ENCODE peak calls at places on chromosomes 2 and 18, in five cellular contexts. One of them, this sample, is unnamed.

GRCh38 chr18:45775726-45776125 is 49.7 kb upstream of the SIGLEC15 start:
- DNase-seq in ovary: no peak
- DNase-seq in uterus: no peak
- DNase-seq in CD8-positive, alpha-beta T cell: no peak
- DNase-seq in AG04450: no peak
- DNase-seq in this sample: no peak

GRCh38 chr18:9737814-9738160 is 29.7 kb downstream of the RAB31 start:
- DNase-seq in ovary: no peak
- DNase-seq in uterus: peak; percentile 26
- DNase-seq in CD8-positive, alpha-beta T cell: no peak
- DNase-seq in AG04450: no peak
- DNase-seq in this sample: peak; percentile 52

GRCh38 chr2:70501728-70502127 is 51.9 kb downstream of the TGFA start:
- DNase-seq in ovary: no peak
- DNase-seq in uterus: no peak
- DNase-seq in CD8-positive, alpha-beta T cell: no peak
- DNase-seq in AG04450: no peak
- DNase-seq in this sample: no peak

GRCh38 chr2:38743672-38744398 is 7.3 kb downstream of the SRSF7 start:
- DNase-seq in ovary: no peak
- DNase-seq in uterus: no peak
- DNase-seq in CD8-positive, alpha-beta T cell: no peak
- DNase-seq in AG04450: no peak
- DNase-seq in this sample: no peak

GRCh38 chr2:3652896-3653625 is 4.9 kb upstream of the ALLC start:
- DNase-seq in ovary: no peak
- DNase-seq in uterus: no peak
- DNase-seq in CD8-positive, alpha-beta T cell: no peak
- DNase-seq in AG04450: no peak
- DNase-seq in this sample: no peak

GRCh38 chr18:75156831-75157230 is 52.1 kb downstream of the PTGR3 start:
- DNase-seq in ovary: no peak
- DNase-seq in uterus: no peak
- DNase-seq in CD8-positive, alpha-beta T cell: no peak
- DNase-seq in AG04450: no peak
- DNase-seq in this sample: peak; percentile 51

GRCh38 chr2:181264436-181264835 is 192.8 kb upstream of the ITGA4 start:
- DNase-seq in ovary: no peak
- DNase-seq in uterus: no peak
- DNase-seq in CD8-positive, alpha-beta T cell: no peak
- DNase-seq in AG04450: no peak
- DNase-seq in this sample: no peak

GRCh38 chr2:237092920-237093781 is 7.5 kb downstream of the COPS8 start:
- DNase-seq in ovary: peak; percentile 65
- DNase-seq in uterus: peak; percentile 59
- DNase-seq in CD8-positive, alpha-beta T cell: no peak
- DNase-seq in AG04450: peak; percentile 65
- DNase-seq in this sample: no peak

GRCh38 chr18:57461652-57462269 is 26.6 kb downstream of the ONECUT2 start:
- DNase-seq in ovary: no peak
- DNase-seq in uterus: no peak
- DNase-seq in CD8-positive, alpha-beta T cell: no peak
- DNase-seq in AG04450: no peak
- DNase-seq in this sample: no peak

GRCh38 chr2:119638891-119639539 is 40.0 kb upstream of the TMEM177 start:
- DNase-seq in ovary: no peak
- DNase-seq in uterus: no peak
- DNase-seq in CD8-positive, alpha-beta T cell: no peak
- DNase-seq in AG04450: no peak
- DNase-seq in this sample: no peak

GRCh38 chr2:226898925-226899324 is 63.1 kb downstream of the RHBDD1 start:
- DNase-seq in ovary: no peak
- DNase-seq in uterus: no peak
- DNase-seq in CD8-positive, alpha-beta T cell: no peak
- DNase-seq in AG04450: no peak
- DNase-seq in this sample: no peak

GRCh38 chr18:9191658-9192256 is 55.2 kb downstream of the ANKRD12 start:
- DNase-seq in ovary: no peak
- DNase-seq in uterus: no peak
- DNase-seq in CD8-positive, alpha-beta T cell: no peak
- DNase-seq in AG04450: no peak
- DNase-seq in this sample: no peak

GRCh38 chr2:197358927-197359326 is 48.3 kb upstream of the ANKRD44 start:
- DNase-seq in ovary: no peak
- DNase-seq in uterus: no peak
- DNase-seq in CD8-positive, alpha-beta T cell: no peak
- DNase-seq in AG04450: no peak
- DNase-seq in this sample: no peak

GRCh38 chr2:186460465-186460864 is 25.6 kb upstream of the ZC3H15 start:
- DNase-seq in ovary: no peak
- DNase-seq in uterus: no peak
- DNase-seq in CD8-positive, alpha-beta T cell: no peak
- DNase-seq in AG04450: peak; percentile 4
- DNase-seq in this sample: no peak

GRCh38 chr2:156343096-156343939 is 10.8 kb upstream of the NR4A2 start:
- DNase-seq in ovary: no peak
- DNase-seq in uterus: no peak
- DNase-seq in CD8-positive, alpha-beta T cell: no peak
- DNase-seq in AG04450: no peak
- DNase-seq in this sample: no peak

GRCh38 chr2:163878718-163879117 is 142.9 kb upstream of the FIGN start:
- DNase-seq in ovary: no peak
- DNase-seq in uterus: no peak
- DNase-seq in CD8-positive, alpha-beta T cell: no peak
- DNase-seq in AG04450: peak; percentile 1
- DNase-seq in this sample: no peak

GRCh38 chr2:46309052-46309953 is 12.1 kb downstream of the EPAS1 start:
- DNase-seq in ovary: no peak
- DNase-seq in uterus: no peak
- DNase-seq in CD8-positive, alpha-beta T cell: no peak
- DNase-seq in AG04450: no peak
- DNase-seq in this sample: no peak

GRCh38 chr18:62718268-62718800 is 3.0 kb downstream of the PHLPP1 start:
- DNase-seq in ovary: no peak
- DNase-seq in uterus: no peak
- DNase-seq in CD8-positive, alpha-beta T cell: no peak
- DNase-seq in AG04450: no peak
- DNase-seq in this sample: no peak
- H3K4me3 ChIP-seq in ovary: peak overlapping the region; percentile 59
- H3K4me3 ChIP-seq in uterus: peak overlapping the region; percentile 87
- H3K4me3 ChIP-seq in CD8-positive, alpha-beta T cell: no peak overlapping the region
- H3K4me3 ChIP-seq in AG04450: peak overlapping the region; percentile 11
- H3K4me3 ChIP-seq in this sample: no peak overlapping the region

GRCh38 chr2:9287400-9288059 is 80.9 kb downstream of the ASAP2 start:
- DNase-seq in ovary: no peak
- DNase-seq in uterus: no peak
- DNase-seq in CD8-positive, alpha-beta T cell: no peak
- DNase-seq in AG04450: peak; percentile 89
- DNase-seq in this sample: no peak
- TF ChIP-seq CTCF in ovary: no peak
- TF ChIP-seq CTCF in uterus: no peak
- TF ChIP-seq CTCF in CD8-positive, alpha-beta T cell: no peak
- TF ChIP-seq CTCF in AG04450: no peak
- TF ChIP-seq CTCF in this sample: no peak

DNA sequence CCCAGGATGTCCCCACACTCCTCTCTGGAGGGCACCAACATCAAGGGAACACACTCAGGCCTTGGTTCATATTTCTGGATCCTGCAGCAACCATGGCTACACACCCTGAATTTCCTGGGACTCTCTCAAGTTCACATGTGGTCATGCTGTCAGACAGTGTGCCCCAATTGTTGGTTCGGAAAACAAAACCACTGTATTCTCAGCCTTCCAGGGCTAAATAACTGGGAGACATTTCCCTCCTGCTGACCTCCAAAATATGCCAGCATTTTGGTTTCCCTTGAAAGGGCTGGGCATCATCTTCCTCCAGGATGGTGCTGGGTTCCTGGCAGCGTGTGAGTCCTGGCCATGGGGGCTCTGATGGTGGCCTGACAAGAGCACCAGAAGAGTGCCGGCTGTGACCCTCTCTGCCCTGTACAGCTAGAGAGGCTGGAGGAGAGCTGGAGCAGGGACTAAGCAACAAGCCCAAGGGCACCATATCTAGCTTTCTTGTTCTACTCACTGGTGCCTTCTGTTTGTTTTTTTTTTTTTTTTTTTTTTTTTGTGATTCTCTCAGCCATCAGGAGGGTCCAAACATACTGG is 37.5 kb upstream of the WIPF1 start:
- DNase-seq in ovary: no peak
- DNase-seq in uterus: no peak
- DNase-seq in CD8-positive, alpha-beta T cell: no peak
- DNase-seq in AG04450: no peak
- DNase-seq in this sample: no peak
- H3K27ac ChIP-seq in ovary: no peak overlapping the region
- H3K27ac ChIP-seq in uterus: peak overlapping the region; percentile 68
- H3K27ac ChIP-seq in CD8-positive, alpha-beta T cell: peak overlapping the region; percentile 49
- H3K27ac ChIP-seq in AG04450: no peak overlapping the region
- H3K27ac ChIP-seq in this sample: peak overlapping the region; percentile 59

GRCh38 chr2:176158855-176159677 is 2.0 kb downstream of the HOXD3 start:
- DNase-seq in ovary: no peak
- DNase-seq in uterus: no peak
- DNase-seq in CD8-positive, alpha-beta T cell: no peak
- DNase-seq in AG04450: no peak
- DNase-seq in this sample: no peak

GRCh38 chr2:176156959-176157498 is at the start of gene HOXD3:
- DNase-seq in ovary: no peak
- DNase-seq in uterus: no peak
- DNase-seq in CD8-positive, alpha-beta T cell: no peak
- DNase-seq in AG04450: no peak
- DNase-seq in this sample: no peak

GRCh38 chr2:176157499-176158305 is 595 bp downstream of the HOXD3 start:
- DNase-seq in ovary: no peak
- DNase-seq in uterus: no peak
- DNase-seq in CD8-positive, alpha-beta T cell: no peak
- DNase-seq in AG04450: no peak
- DNase-seq in this sample: no peak

GRCh38 chr2:176159678-176160250 is 2.7 kb downstream of the HOXD3 start:
- DNase-seq in ovary: no peak
- DNase-seq in uterus: no peak
- DNase-seq in CD8-positive, alpha-beta T cell: no peak
- DNase-seq in AG04450: no peak
- DNase-seq in this sample: no peak

DNA sequence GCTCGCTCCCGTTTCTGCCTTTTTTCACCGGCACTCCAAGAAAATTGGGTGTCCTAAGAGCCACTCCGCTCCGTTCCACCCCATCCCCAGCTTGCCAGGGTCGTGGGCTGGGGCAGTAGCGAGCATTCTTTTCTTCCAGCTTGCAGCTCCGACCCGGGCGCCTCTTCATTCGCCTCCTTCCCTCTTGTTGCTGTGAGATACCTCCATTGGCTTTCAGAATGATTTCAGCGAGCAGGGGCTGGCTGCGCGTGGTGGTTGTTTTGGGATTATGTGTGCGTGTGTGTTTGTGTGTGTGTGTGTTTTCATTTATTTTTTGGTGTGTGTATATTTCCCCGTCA is 1.2 kb downstream of the HOXD3 start:
- DNase-seq in ovary: no peak
- DNase-seq in uterus: no peak
- DNase-seq in CD8-positive, alpha-beta T cell: no peak
- DNase-seq in AG04450: no peak
- DNase-seq in this sample: no peak
- H3K4me3 ChIP-seq in ovary: peak overlapping the region; percentile 42
- H3K4me3 ChIP-seq in uterus: peak overlapping the region; percentile 38
- H3K4me3 ChIP-seq in CD8-positive, alpha-beta T cell: no peak overlapping the region
- H3K4me3 ChIP-seq in AG04450: no peak overlapping the region
- H3K4me3 ChIP-seq in this sample: no peak overlapping the region

GRCh38 chr18:48951448-48952286 is 902 bp upstream of the SMAD7 start:
- DNase-seq in ovary: peak; percentile 89
- DNase-seq in uterus: peak; percentile 86
- DNase-seq in CD8-positive, alpha-beta T cell: peak; percentile 80
- DNase-seq in AG04450: no peak
- DNase-seq in this sample: peak; percentile 88
- TF ChIP-seq CTCF in ovary: peak; percentile 73
- TF ChIP-seq CTCF in uterus: no peak
- TF ChIP-seq CTCF in CD8-positive, alpha-beta T cell: no peak
- TF ChIP-seq CTCF in AG04450: peak; percentile 20
- TF ChIP-seq CTCF in this sample: no peak

GRCh38 chr2:127137741-127138140 is 30.8 kb upstream of the BIN1 start:
- DNase-seq in ovary: no peak
- DNase-seq in uterus: no peak
- DNase-seq in CD8-positive, alpha-beta T cell: no peak
- DNase-seq in AG04450: no peak
- DNase-seq in this sample: no peak

GRCh38 chr2:127137225-127137624 is 30.3 kb upstream of the BIN1 start:
- DNase-seq in ovary: no peak
- DNase-seq in uterus: no peak
- DNase-seq in CD8-positive, alpha-beta T cell: no peak
- DNase-seq in AG04450: no peak
- DNase-seq in this sample: peak; percentile 55

GRCh38 chr2:127134833-127135830 is 28.2 kb upstream of the BIN1 start:
- DNase-seq in ovary: no peak
- DNase-seq in uterus: no peak
- DNase-seq in CD8-positive, alpha-beta T cell: no peak
- DNase-seq in AG04450: no peak
- DNase-seq in this sample: peak; percentile 56

GRCh38 chr2:127133793-127134192 is 26.8 kb upstream of the BIN1 start:
- DNase-seq in ovary: no peak
- DNase-seq in uterus: no peak
- DNase-seq in CD8-positive, alpha-beta T cell: no peak
- DNase-seq in AG04450: no peak
- DNase-seq in this sample: peak; percentile 56

GRCh38 chr2:127134235-127134634 is 27.3 kb upstream of the BIN1 start:
- DNase-seq in ovary: no peak
- DNase-seq in uterus: no peak
- DNase-seq in CD8-positive, alpha-beta T cell: no peak
- DNase-seq in AG04450: no peak
- DNase-seq in this sample: no peak
- H3K27ac ChIP-seq in ovary: no peak overlapping the region
- H3K27ac ChIP-seq in uterus: no peak overlapping the region
- H3K27ac ChIP-seq in CD8-positive, alpha-beta T cell: no peak overlapping the region
- H3K27ac ChIP-seq in AG04450: no peak overlapping the region
- H3K27ac ChIP-seq in this sample: no peak overlapping the region

GRCh38 chr2:96867756-96868554 is 1.9 kb downstream of the SEMA4C start:
- DNase-seq in ovary: no peak
- DNase-seq in uterus: no peak
- DNase-seq in CD8-positive, alpha-beta T cell: no peak
- DNase-seq in AG04450: no peak
- DNase-seq in this sample: no peak

GRCh38 chr2:96866986-96867755 is 2.7 kb downstream of the SEMA4C start:
- DNase-seq in ovary: no peak
- DNase-seq in uterus: no peak
- DNase-seq in CD8-positive, alpha-beta T cell: no peak
- DNase-seq in AG04450: no peak
- DNase-seq in this sample: no peak

GRCh38 chr2:96866149-96866548 is 3.7 kb downstream of the SEMA4C start:
- DNase-seq in ovary: no peak
- DNase-seq in uterus: no peak
- DNase-seq in CD8-positive, alpha-beta T cell: no peak
- DNase-seq in AG04450: no peak
- DNase-seq in this sample: no peak

GRCh38 chr2:96865654-96866053 is 4.2 kb downstream of the SEMA4C start:
- DNase-seq in ovary: no peak
- DNase-seq in uterus: no peak
- DNase-seq in CD8-positive, alpha-beta T cell: no peak
- DNase-seq in AG04450: no peak
- DNase-seq in this sample: no peak

GRCh38 chr2:96866586-96866985 is 3.3 kb downstream of the SEMA4C start:
- DNase-seq in ovary: no peak
- DNase-seq in uterus: no peak
- DNase-seq in CD8-positive, alpha-beta T cell: no peak
- DNase-seq in AG04450: no peak
- DNase-seq in this sample: no peak
- H3K4me3 ChIP-seq in ovary: no peak overlapping the region
- H3K4me3 ChIP-seq in uterus: no peak overlapping the region
- H3K4me3 ChIP-seq in CD8-positive, alpha-beta T cell: no peak overlapping the region
- H3K4me3 ChIP-seq in AG04450: peak overlapping the region; percentile 85
- H3K4me3 ChIP-seq in this sample: no peak overlapping the region

GRCh38 chr2:206442854-206443734 is at the start of gene ADAM23:
- DNase-seq in ovary: peak; percentile 64
- DNase-seq in uterus: peak; percentile 63
- DNase-seq in CD8-positive, alpha-beta T cell: no peak
- DNase-seq in AG04450: no peak
- DNase-seq in this sample: no peak
- TF ChIP-seq CTCF in ovary: no peak
- TF ChIP-seq CTCF in uterus: no peak
- TF ChIP-seq CTCF in CD8-positive, alpha-beta T cell: no peak
- TF ChIP-seq CTCF in AG04450: no peak
- TF ChIP-seq CTCF in this sample: peak; percentile 45